ENCODE peak calls at places on chromosomes 12 and 14, in eight cellular contexts. One of them, this sample, is unnamed.

GRCh38 chr14:76781648-76782051 is 20.4 kb downstream of the VASH1 start:
- DNase-seq in breast epithelium: no peak
- DNase-seq in HFFc6: no peak
- DNase-seq in AG04450: no peak
- DNase-seq in lower lobe of right lung: no peak
- DNase-seq in cardiac fibroblast: no peak
- DNase-seq in GM12878: no peak
- DNase-seq in progenitor cell of endocrine pancreas: no peak
- DNase-seq in this sample: no peak

GRCh38 chr12:50057896-50058670 is 687 bp downstream of the ASIC1 start:
- DNase-seq in breast epithelium: no peak
- DNase-seq in lower lobe of right lung: peak
- DNase-seq in cardiac fibroblast: no peak
- DNase-seq in progenitor cell of endocrine pancreas: no peak
- DNase-seq in HFFc6: no peak
- DNase-seq in AG04450: no peak
- DNase-seq in GM12878: no peak
- DNase-seq in this sample: no peak

GRCh38 chr12:22672951-22673350 is 48.0 kb downstream of the ETNK1 start:
- DNase-seq in HFFc6: peak
- DNase-seq in progenitor cell of endocrine pancreas: no peak
- DNase-seq in AG04450: peak
- DNase-seq in lower lobe of right lung: no peak
- DNase-seq in GM12878: no peak
- DNase-seq in cardiac fibroblast: peak
- DNase-seq in breast epithelium: no peak
- DNase-seq in this sample: no peak

GRCh38 chr12:101696477-101697196 is 803 bp upstream of the CHPT1 start:
- DNase-seq in lower lobe of right lung: peak
- DNase-seq in AG04450: no peak
- DNase-seq in breast epithelium: no peak
- DNase-seq in cardiac fibroblast: peak
- DNase-seq in HFFc6: no peak
- DNase-seq in GM12878: no peak
- DNase-seq in progenitor cell of endocrine pancreas: no peak
- DNase-seq in this sample: no peak

GRCh38 chr12:64080319-64081008 is 141.6 kb downstream of the KICS2 start:
- DNase-seq in cardiac fibroblast: peak
- DNase-seq in progenitor cell of endocrine pancreas: no peak
- DNase-seq in lower lobe of right lung: no peak
- DNase-seq in breast epithelium: no peak
- DNase-seq in AG04450: no peak
- DNase-seq in GM12878: no peak
- DNase-seq in HFFc6: no peak
- DNase-seq in this sample: no peak

GRCh38 chr12:67721216-67721615 is 72.7 kb downstream of the DYRK2 start:
- DNase-seq in lower lobe of right lung: no peak
- DNase-seq in cardiac fibroblast: peak
- DNase-seq in AG04450: no peak
- DNase-seq in HFFc6: no peak
- DNase-seq in progenitor cell of endocrine pancreas: no peak
- DNase-seq in GM12878: no peak
- DNase-seq in breast epithelium: no peak
- DNase-seq in this sample: no peak

GRCh38 chr12:45991289-45992249 is 1.2 kb upstream of the SCAF11 start:
- DNase-seq in HFFc6: peak
- DNase-seq in breast epithelium: peak
- DNase-seq in AG04450: no peak
- DNase-seq in GM12878: no peak
- DNase-seq in progenitor cell of endocrine pancreas: peak
- DNase-seq in lower lobe of right lung: peak
- DNase-seq in cardiac fibroblast: peak
- DNase-seq in this sample: peak

GRCh38 chr14:24267516-24267915 is 3.9 kb downstream of the RABGGTA start:
- DNase-seq in AG04450: no peak
- DNase-seq in cardiac fibroblast: no peak
- DNase-seq in lower lobe of right lung: no peak
- DNase-seq in breast epithelium: no peak
- DNase-seq in GM12878: no peak
- DNase-seq in HFFc6: no peak
- DNase-seq in progenitor cell of endocrine pancreas: no peak
- DNase-seq in this sample: no peak

GRCh38 chr14:36580856-36581831 is 1.3 kb downstream of the NKX2-8 start:
- DNase-seq in HFFc6: no peak
- DNase-seq in breast epithelium: no peak
- DNase-seq in lower lobe of right lung: peak
- DNase-seq in GM12878: no peak
- DNase-seq in cardiac fibroblast: peak
- DNase-seq in progenitor cell of endocrine pancreas: peak
- DNase-seq in AG04450: no peak
- DNase-seq in this sample: peak

GRCh38 chr14:68937790-68938514 is 41.1 kb downstream of the ACTN1 start:
- DNase-seq in cardiac fibroblast: peak
- DNase-seq in breast epithelium: peak
- DNase-seq in AG04450: no peak
- DNase-seq in HFFc6: no peak
- DNase-seq in GM12878: no peak
- DNase-seq in lower lobe of right lung: no peak
- DNase-seq in progenitor cell of endocrine pancreas: no peak
- DNase-seq in this sample: no peak

GRCh38 chr12:117188961-117189724 is 1.1 kb downstream of the FBXO21 start:
- DNase-seq in GM12878: no peak
- DNase-seq in lower lobe of right lung: no peak
- DNase-seq in breast epithelium: no peak
- DNase-seq in cardiac fibroblast: peak
- DNase-seq in AG04450: peak
- DNase-seq in HFFc6: peak
- DNase-seq in progenitor cell of endocrine pancreas: no peak
- DNase-seq in this sample: no peak

GRCh38 chr14:49991491-49991890 is 98.6 kb downstream of the ARF6 start:
- DNase-seq in AG04450: no peak
- DNase-seq in HFFc6: no peak
- DNase-seq in cardiac fibroblast: no peak
- DNase-seq in breast epithelium: no peak
- DNase-seq in lower lobe of right lung: no peak
- DNase-seq in progenitor cell of endocrine pancreas: no peak
- DNase-seq in GM12878: no peak
- DNase-seq in this sample: no peak

GRCh38 chr12:25578739-25579138 is 25.7 kb upstream of the LMNTD1 start:
- DNase-seq in HFFc6: no peak
- DNase-seq in GM12878: no peak
- DNase-seq in cardiac fibroblast: no peak
- DNase-seq in breast epithelium: no peak
- DNase-seq in lower lobe of right lung: no peak
- DNase-seq in progenitor cell of endocrine pancreas: no peak
- DNase-seq in AG04450: no peak
- DNase-seq in this sample: no peak

GRCh38 chr14:94132285-94132887 is 3.0 kb upstream of the IFI27L2 start:
- DNase-seq in AG04450: peak
- DNase-seq in GM12878: no peak
- DNase-seq in HFFc6: peak
- DNase-seq in breast epithelium: no peak
- DNase-seq in lower lobe of right lung: no peak
- DNase-seq in cardiac fibroblast: peak
- DNase-seq in progenitor cell of endocrine pancreas: peak
- DNase-seq in this sample: peak

GRCh38 chr12:60834806-60835205 is 1239.0 kb downstream of the SLC16A7 start:
- DNase-seq in breast epithelium: no peak
- DNase-seq in lower lobe of right lung: no peak
- DNase-seq in GM12878: no peak
- DNase-seq in progenitor cell of endocrine pancreas: no peak
- DNase-seq in HFFc6: no peak
- DNase-seq in AG04450: no peak
- DNase-seq in cardiac fibroblast: no peak
- DNase-seq in this sample: no peak

GRCh38 chr12:100455896-100456295 is 17.8 kb upstream of the NR1H4 start:
- DNase-seq in cardiac fibroblast: no peak
- DNase-seq in progenitor cell of endocrine pancreas: no peak
- DNase-seq in lower lobe of right lung: no peak
- DNase-seq in AG04450: no peak
- DNase-seq in HFFc6: no peak
- DNase-seq in GM12878: no peak
- DNase-seq in breast epithelium: no peak
- DNase-seq in this sample: no peak

GRCh38 chr12:100447405-100447804 is 26.3 kb upstream of the NR1H4 start:
- DNase-seq in progenitor cell of endocrine pancreas: no peak
- DNase-seq in lower lobe of right lung: no peak
- DNase-seq in HFFc6: no peak
- DNase-seq in cardiac fibroblast: no peak
- DNase-seq in breast epithelium: no peak
- DNase-seq in GM12878: no peak
- DNase-seq in AG04450: no peak
- DNase-seq in this sample: no peak

GRCh38 chr12:100445081-100445481 is 28.6 kb upstream of the NR1H4 start:
- DNase-seq in breast epithelium: no peak
- DNase-seq in cardiac fibroblast: no peak
- DNase-seq in progenitor cell of endocrine pancreas: no peak
- DNase-seq in lower lobe of right lung: no peak
- DNase-seq in AG04450: no peak
- DNase-seq in HFFc6: no peak
- DNase-seq in GM12878: no peak
- DNase-seq in this sample: no peak

GRCh38 chr12:100453953-100454352 is 19.7 kb upstream of the NR1H4 start:
- DNase-seq in progenitor cell of endocrine pancreas: no peak
- DNase-seq in HFFc6: no peak
- DNase-seq in lower lobe of right lung: no peak
- DNase-seq in breast epithelium: no peak
- DNase-seq in cardiac fibroblast: no peak
- DNase-seq in AG04450: no peak
- DNase-seq in GM12878: no peak
- DNase-seq in this sample: no peak

DNA sequence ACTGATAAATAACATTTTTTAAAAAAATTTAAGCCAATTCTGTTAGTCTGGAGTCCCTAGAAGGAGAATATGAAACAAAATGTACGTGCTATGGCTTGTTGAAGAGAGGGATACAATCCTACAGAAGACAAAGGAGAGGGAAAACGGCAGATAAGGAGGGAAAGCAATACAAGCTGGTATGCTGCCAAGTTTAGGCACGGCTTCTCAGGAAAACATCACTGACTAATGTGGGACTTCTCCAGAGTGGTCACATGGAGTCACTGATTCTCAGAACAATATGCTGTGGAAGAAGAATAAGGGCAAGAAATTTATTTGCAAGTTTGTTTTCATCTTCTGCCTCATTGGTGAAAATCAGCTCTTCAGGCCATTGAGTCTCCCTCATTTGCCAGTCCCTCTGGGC is 22.9 kb upstream of the NR1H4 start:
- DNase-seq in HFFc6: no peak
- DNase-seq in GM12878: no peak
- DNase-seq in breast epithelium: no peak
- DNase-seq in cardiac fibroblast: peak
- DNase-seq in progenitor cell of endocrine pancreas: no peak
- DNase-seq in lower lobe of right lung: no peak
- DNase-seq in AG04450: no peak
- DNase-seq in this sample: no peak
- TF ChIP-seq CTCF in HFFc6: no peak
- TF ChIP-seq CTCF in GM12878: no peak
- TF ChIP-seq CTCF in breast epithelium: no peak
- TF ChIP-seq CTCF in cardiac fibroblast: no peak
- TF ChIP-seq CTCF in progenitor cell of endocrine pancreas: no peak
- TF ChIP-seq CTCF in lower lobe of right lung: no peak
- TF ChIP-seq CTCF in AG04450: no peak
- TF ChIP-seq CTCF in this sample: no peak

GRCh38 chr14:101960225-101960624 is 4.1 kb upstream of the DYNC1H1 start:
- DNase-seq in AG04450: no peak
- DNase-seq in HFFc6: no peak
- DNase-seq in GM12878: no peak
- DNase-seq in lower lobe of right lung: no peak
- DNase-seq in cardiac fibroblast: peak
- DNase-seq in progenitor cell of endocrine pancreas: no peak
- DNase-seq in breast epithelium: no peak
- DNase-seq in this sample: no peak
- TF ChIP-seq CTCF in AG04450: peak
- TF ChIP-seq CTCF in HFFc6: peak
- TF ChIP-seq CTCF in GM12878: peak
- TF ChIP-seq CTCF in lower lobe of right lung: no peak
- TF ChIP-seq CTCF in cardiac fibroblast: peak
- TF ChIP-seq CTCF in progenitor cell of endocrine pancreas: peak
- TF ChIP-seq CTCF in breast epithelium: no peak
- TF ChIP-seq CTCF in this sample: peak

DNA sequence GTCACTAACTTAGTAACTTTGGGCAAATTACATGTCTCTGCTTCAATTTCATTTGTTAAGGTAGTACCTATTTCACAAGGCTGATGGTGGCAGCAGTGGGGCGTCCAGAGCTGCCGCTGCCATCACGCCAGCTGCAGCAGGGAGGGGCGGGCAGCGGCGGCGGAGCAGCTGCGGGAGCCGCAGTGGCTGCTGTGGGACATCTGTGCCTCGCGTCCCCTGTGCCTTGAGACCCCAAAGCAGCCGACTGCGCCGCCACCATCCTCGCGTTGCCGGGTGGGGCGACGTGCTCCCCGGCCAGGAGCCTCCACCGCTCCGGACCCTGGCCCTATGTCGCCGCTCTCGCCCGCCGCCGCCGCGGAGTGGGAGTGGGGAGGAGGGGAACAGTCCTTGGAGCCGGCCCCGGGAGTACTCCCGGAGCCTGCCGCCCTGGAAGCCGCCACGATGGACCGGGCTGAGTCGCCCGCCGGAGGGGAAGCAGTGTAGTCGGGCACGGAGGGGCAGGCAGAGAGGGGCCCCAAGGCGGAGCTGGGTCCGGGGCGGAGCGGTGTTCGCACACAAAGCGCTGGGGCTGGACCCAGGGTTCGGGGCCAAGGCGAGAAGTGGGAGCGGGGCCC is 51.4 kb downstream of the A2M start:
- DNase-seq in lower lobe of right lung: peak
- DNase-seq in GM12878: no peak
- DNase-seq in HFFc6: no peak
- DNase-seq in AG04450: no peak
- DNase-seq in cardiac fibroblast: peak
- DNase-seq in breast epithelium: peak
- DNase-seq in progenitor cell of endocrine pancreas: peak
- DNase-seq in this sample: peak
- TF ChIP-seq CTCF in lower lobe of right lung: peak
- TF ChIP-seq CTCF in GM12878: no peak
- TF ChIP-seq CTCF in HFFc6: no peak
- TF ChIP-seq CTCF in AG04450: no peak
- TF ChIP-seq CTCF in cardiac fibroblast: peak
- TF ChIP-seq CTCF in breast epithelium: no peak
- TF ChIP-seq CTCF in progenitor cell of endocrine pancreas: peak
- TF ChIP-seq CTCF in this sample: no peak

GRCh38 chr12:112482734-112483133 is 64.0 kb downstream of the PTPN11 start:
- DNase-seq in AG04450: no peak
- DNase-seq in GM12878: no peak
- DNase-seq in progenitor cell of endocrine pancreas: no peak
- DNase-seq in lower lobe of right lung: no peak
- DNase-seq in cardiac fibroblast: no peak
- DNase-seq in breast epithelium: no peak
- DNase-seq in HFFc6: no peak
- DNase-seq in this sample: no peak
- TF ChIP-seq CTCF in AG04450: no peak
- TF ChIP-seq CTCF in GM12878: no peak
- TF ChIP-seq CTCF in progenitor cell of endocrine pancreas: no peak
- TF ChIP-seq CTCF in lower lobe of right lung: no peak
- TF ChIP-seq CTCF in cardiac fibroblast: no peak
- TF ChIP-seq CTCF in breast epithelium: no peak
- TF ChIP-seq CTCF in HFFc6: no peak
- TF ChIP-seq CTCF in this sample: no peak

DNA sequence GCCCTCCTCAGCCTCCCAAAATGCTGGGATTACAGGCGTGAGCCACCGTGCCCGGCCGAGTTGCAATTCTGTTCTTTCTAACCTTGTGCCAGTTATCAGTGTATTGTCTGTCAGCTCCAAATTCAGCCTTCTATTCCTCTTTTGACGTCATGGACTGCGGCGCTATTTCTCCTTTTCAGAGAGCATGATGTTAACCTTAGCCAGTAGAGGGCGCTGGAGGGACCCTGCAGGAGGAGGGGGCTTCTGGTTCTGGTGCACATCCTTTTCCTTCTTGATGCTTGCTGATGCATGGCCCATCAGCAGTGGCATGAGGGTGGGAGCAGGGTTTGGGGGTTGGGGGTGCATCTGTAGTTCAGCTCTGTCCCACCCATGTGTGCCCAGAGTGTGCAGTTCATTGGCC is 179.3 kb upstream of the RMST start:
- DNase-seq in breast epithelium: no peak
- DNase-seq in HFFc6: no peak
- DNase-seq in AG04450: no peak
- DNase-seq in lower lobe of right lung: no peak
- DNase-seq in progenitor cell of endocrine pancreas: no peak
- DNase-seq in GM12878: no peak
- DNase-seq in cardiac fibroblast: no peak
- DNase-seq in this sample: no peak
- TF ChIP-seq CTCF in breast epithelium: no peak
- TF ChIP-seq CTCF in HFFc6: no peak
- TF ChIP-seq CTCF in AG04450: no peak
- TF ChIP-seq CTCF in lower lobe of right lung: peak
- TF ChIP-seq CTCF in progenitor cell of endocrine pancreas: peak
- TF ChIP-seq CTCF in GM12878: peak
- TF ChIP-seq CTCF in cardiac fibroblast: no peak
- TF ChIP-seq CTCF in this sample: no peak